ENCODE peak calls at places on chromosomes 1 and 21, in five cellular contexts. L is activated T-cell treated with anti-CD3 and anti-CD28 coated beads for 24 hours, E is neuronal stem cell, G is fibroblast of the conjunctiva, O is H54. W is an unnamed sample.

GRCh38 chr1:211735208-211736170 is 60.1 kb upstream of the NEK2 start:
- DNase-seq in L (no peak), E (no peak), G (peak), O (peak), W (peak)

GRCh38 chr1:15849775-15850449 is 2.4 kb downstream of the SPEN start:
- DNase-seq in L (peak), E (peak), G (no peak), O (no peak), W (no peak)

GRCh38 chr1:214609692-214610091 is 6.7 kb downstream of the CENPF start:
- DNase-seq in L (no peak), E (no peak), G (no peak), O (no peak), W (no peak)

GRCh38 chr1:54791880-54792522 is 9.1 kb downstream of the TTC22 start:
- DNase-seq in L (peak), E (no peak), G (peak), O (no peak), W (no peak)

GRCh38 chr1:90133133-90133532 is 138.2 kb downstream of the ZNF326 start:
- DNase-seq in L (no peak), E (peak), G (no peak), O (no peak), W (peak)

GRCh38 chr1:152024228-152024627 is 12.6 kb downstream of the S100A11 start:
- DNase-seq in L (no peak), E (no peak), G (no peak), O (no peak), W (no peak)

GRCh38 chr1:42736571-42737200 is 3.4 kb downstream of the CLDN19 start:
- DNase-seq in L (no peak), E (no peak), G (no peak), O (no peak), W (no peak)

GRCh38 chr1:26999440-26999987 is 6.0 kb downstream of the TRNP1 start:
- DNase-seq in L (no peak), E (peak), G (peak), O (peak), W (peak)

GRCh38 chr21:27423073-27423472 is 456.2 kb upstream of the ADAMTS5 start:
- DNase-seq in L (no peak), E (no peak), G (peak), O (peak), W (no peak)

GRCh38 chr1:72011721-72012120 is 270.6 kb downstream of the NEGR1 start:
- DNase-seq in L (no peak), E (no peak), G (no peak), O (no peak), W (no peak)

GRCh38 chr1:154557248-154557938 is 1.1 kb downstream of the UBE2Q1 start:
- DNase-seq in L (no peak), E (no peak), G (no peak), O (no peak), W (no peak)